ENCODE peak calls at places on chromosomes 7 and 10, in eight cellular contexts. G, A, S, Z, T, F, Q and I are unnamed samples.

GRCh38 chr10:89525556-89525955 is 9.8 kb downstream of the SLC16A12 start:
- DNase-seq in Z (no peak), A (no peak), Q (no peak), F (no peak), S (no peak), T (no peak), G (no peak), I (no peak)

GRCh38 chr7:121244120-121244865 is 84.5 kb upstream of the WNT16 start:
- DNase-seq in T (no peak), Z (no peak), Q (peak; percentile 46), F (no peak), A (no peak), S (no peak), G (no peak), I (no peak)

GRCh38 chr7:89927762-89928161 is 226.5 kb upstream of the STEAP1 start:
- DNase-seq in Z (no peak), T (no peak), S (no peak), Q (no peak), G (no peak), A (no peak), F (no peak), I (no peak)

GRCh38 chr10:66925896-66926719 is at the start of gene LRRTM3:
- DNase-seq in Q (peak; percentile 37), Z (peak; percentile 44), T (peak; percentile 49), F (peak; percentile 38), G (no peak), A (peak; percentile 70), S (no peak), I (no peak)

GRCh38 chr10:43210556-43210955 is 56.3 kb downstream of the RASGEF1A start:
- DNase-seq in T (peak; percentile 15), G (peak; percentile 53), F (no peak), S (peak; percentile 43), Q (peak; percentile 62), A (no peak), Z (no peak), I (peak; percentile 63)

GRCh38 chr10:35342381-35342780 is 6.1 kb downstream of the CCNY start:
- DNase-seq in Z (no peak), Q (no peak), F (no peak), T (no peak), G (no peak), A (no peak), S (no peak), I (no peak)

GRCh38 chr7:128931186-128931798 is 6.4 kb upstream of the IRF5 start:
- DNase-seq in A (no peak), Q (no peak), Z (peak; percentile 39), T (peak; percentile 42), S (peak; percentile 41), F (no peak), G (no peak), I (peak; percentile 60)

GRCh38 chr10:120436431-120437142 is 20.4 kb upstream of the PLPP4 start:
- DNase-seq in A (no peak), S (no peak), Z (no peak), Q (no peak), G (no peak), T (no peak), F (no peak), I (no peak)

GRCh38 chr7:105589221-105590077 is 8.2 kb upstream of the EFCAB10 start:
- DNase-seq in S (peak; percentile 62), A (peak; percentile 76), F (peak; percentile 38), T (no peak), Z (peak; percentile 62), G (no peak), Q (no peak), I (no peak)

GRCh38 chr7:92639213-92639896 is 49.2 kb upstream of the FAM133B start:
- DNase-seq in T (no peak), A (no peak), Q (no peak), G (no peak), S (no peak), Z (no peak), F (no peak), I (no peak)

GRCh38 chr7:155166673-155167370 is 96.7 kb downstream of the HTR5A start:
- DNase-seq in Z (no peak), G (no peak), F (no peak), T (no peak), Q (no peak), A (peak; percentile 76), S (peak; percentile 80), I (no peak)

GRCh38 chr7:55124989-55125875 is 106.4 kb downstream of the EGFR start:
- DNase-seq in G (no peak), T (no peak), Q (no peak), S (peak; percentile 61), F (no peak), A (no peak), Z (peak; percentile 42), I (no peak)

GRCh38 chr7:35537067-35538023 is 157.6 kb downstream of the HERPUD2 start:
- DNase-seq in G (peak; percentile 89), T (peak; percentile 85), Z (peak; percentile 94), S (peak; percentile 87), F (peak; percentile 75), Q (peak; percentile 91), A (peak; percentile 53), I (peak; percentile 94)

GRCh38 chr10:102119417-102120141 is 589 bp downstream of the LDB1 start:
- DNase-seq in G (no peak), A (peak; percentile 72), F (peak; percentile 88), Z (peak; percentile 84), Q (peak; percentile 82), S (peak; percentile 75), T (peak; percentile 72), I (peak; percentile 80)

GRCh38 chr7:106504207-106504606 is 156.8 kb downstream of the CCDC71L start:
- DNase-seq in S (no peak), Q (no peak), A (no peak), T (no peak), G (no peak), Z (no peak), F (no peak), I (no peak)

GRCh38 chr10:118256825-118257570 is 85.1 kb downstream of the FAM204A start:
- DNase-seq in Z (no peak), T (no peak), S (no peak), A (no peak), Q (no peak), G (no peak), F (no peak), I (no peak)
- H3K27ac ChIP-seq in Z (no peak overlapping the region), T (no peak overlapping the region), S (no peak overlapping the region), A (no peak overlapping the region), Q (no peak overlapping the region), G (no peak overlapping the region), F (no peak overlapping the region), I (no peak overlapping the region)

DNA sequence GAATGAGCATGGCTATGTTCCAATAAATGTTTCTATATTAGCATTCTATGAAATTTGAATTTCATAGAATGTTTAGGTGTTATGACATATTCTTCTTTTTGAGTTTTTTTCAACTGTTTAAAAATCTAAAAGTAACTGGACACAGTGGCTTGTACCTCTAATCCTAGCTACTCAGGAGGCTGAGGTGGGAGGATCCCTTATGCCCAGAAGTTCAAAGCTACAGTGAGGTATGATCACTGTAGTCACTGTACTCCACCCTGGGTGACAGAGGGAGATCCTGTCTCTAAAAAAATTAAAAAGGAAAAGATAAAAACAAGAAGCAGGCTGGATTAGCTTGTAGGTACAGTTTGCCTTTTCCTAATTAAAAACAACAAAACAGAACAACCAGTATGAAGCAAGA is 95.1 kb downstream of the NRBF2 start:
- DNase-seq in Z (no peak), T (no peak), Q (no peak), G (no peak), F (no peak), S (no peak), A (no peak), I (no peak)
- H3K4me1 ChIP-seq in Z (no peaks in the 10 kb centered on the region), T (no peaks in the 10 kb centered on the region), Q (peaks cover 8% of the 10 kb centered on the region), G (no peaks in the 10 kb centered on the region), F (peaks cover 61% of the 10 kb centered on the region), S (peaks cover 19% of the 10 kb centered on the region), A (no peaks in the 10 kb centered on the region), I (no peaks in the 10 kb centered on the region)

GRCh38 chr10:77892761-77893160 is 33.8 kb downstream of the DLG5 start:
- DNase-seq in A (no peak), Q (no peak), F (no peak), Z (no peak), T (no peak), S (no peak), G (no peak), I (no peak)

GRCh38 chr10:77892021-77892739 is 34.4 kb downstream of the DLG5 start:
- DNase-seq in S (peak; percentile 60), G (no peak), F (no peak), A (no peak), Z (no peak), Q (no peak), T (no peak), I (no peak)

GRCh38 chr10:77893386-77893785 is 33.2 kb downstream of the DLG5 start:
- DNase-seq in G (no peak), Z (no peak), A (no peak), F (no peak), S (no peak), T (no peak), Q (no peak), I (no peak)

GRCh38 chr10:77896058-77896457 is 30.5 kb downstream of the DLG5 start:
- DNase-seq in F (no peak), A (no peak), S (no peak), Q (no peak), T (no peak), G (no peak), Z (no peak), I (no peak)

GRCh38 chr10:77894058-77894457 is 32.5 kb downstream of the DLG5 start:
- DNase-seq in A (no peak), T (no peak), G (no peak), Q (no peak), S (no peak), F (no peak), Z (no peak), I (no peak)
- H3K27ac ChIP-seq in A (no peak overlapping the region), T (no peak overlapping the region), G (no peak overlapping the region), Q (no peak overlapping the region), S (no peak overlapping the region), F (no peak overlapping the region), Z (no peak overlapping the region), I (no peak overlapping the region)

DNA sequence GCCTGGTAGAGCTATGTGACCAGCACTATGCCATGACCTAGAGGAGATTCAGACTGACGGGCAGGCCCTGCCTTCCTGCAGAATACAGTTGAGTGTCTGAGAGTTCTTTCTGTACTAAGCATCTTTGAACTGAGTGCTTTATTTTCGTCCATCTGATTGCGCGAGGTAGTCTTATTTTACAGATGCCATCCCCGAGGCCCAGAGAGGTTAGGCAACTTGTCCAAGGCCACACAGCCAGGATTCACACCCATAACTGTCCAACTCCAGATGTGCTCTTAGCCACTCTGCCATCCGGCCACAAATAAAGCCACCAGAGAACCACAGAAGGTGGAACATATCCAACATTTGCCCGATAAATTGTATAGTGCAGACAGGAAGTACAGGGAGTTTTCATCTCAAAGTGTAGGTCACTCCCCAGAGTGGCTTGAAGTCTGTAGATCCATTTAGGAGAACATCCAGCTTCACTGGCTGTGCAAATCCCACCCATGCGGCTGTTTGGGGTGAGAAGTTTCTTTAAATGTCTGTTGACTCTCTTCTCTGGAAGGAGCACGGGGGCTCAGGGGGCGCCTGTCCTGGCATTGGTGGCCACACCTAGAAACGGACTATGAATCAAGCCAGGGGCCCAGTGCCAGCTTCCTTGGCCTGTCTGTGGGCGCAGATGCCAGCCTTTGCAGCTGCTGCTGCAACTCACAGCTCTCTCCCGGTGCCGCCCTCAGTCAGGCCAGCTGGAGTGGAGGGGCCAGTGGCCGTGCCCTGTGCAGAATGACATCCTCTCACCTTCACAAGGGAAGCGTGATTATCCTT is 11.1 kb downstream of the CHST3 start:
- DNase-seq in G (peak; percentile 78), F (peak; percentile 59), A (peak; percentile 75), S (peak; percentile 96), Q (peak; percentile 77), Z (peak; percentile 84), T (no peak), I (peak; percentile 92)
- H3K4me1 ChIP-seq in G (peaks cover 77% of the 10 kb centered on the region), F (peaks cover 100% of the 10 kb centered on the region), A (peaks cover 96% of the 10 kb centered on the region), S (peaks cover 80% of the 10 kb centered on the region), Q (peaks cover 7% of the 10 kb centered on the region), Z (peaks cover 68% of the 10 kb centered on the region), T (no peaks in the 10 kb centered on the region), I (no peaks in the 10 kb centered on the region)

GRCh38 chr7:1936531-1937251 is 266.6 kb downstream of the ELFN1 start:
- DNase-seq in T (no peak), G (peak; percentile 60), S (peak; percentile 42), Q (peak; percentile 59), F (no peak), A (no peak), Z (peak; percentile 37), I (peak; percentile 41)
- H3K27ac ChIP-seq in T (no peak overlapping the region), G (no peak overlapping the region), S (no peak overlapping the region), Q (no peak overlapping the region), F (no peak overlapping the region), A (no peak overlapping the region), Z (no peak overlapping the region), I (no peak overlapping the region)